ENCODE peak calls at places on chromosomes 2 and 18, in eight cellular contexts. K is T-helper 2 cell, S is mesendoderm, T is fibroblast of lung, Y is foreskin fibroblast, C is lower leg skin, R is cardiac muscle cell, E is GM18507. G is an unnamed sample.

GRCh38 chr2:84969511-84970265 is 1.3 kb upstream of the KCMF1 start:
- DNase-seq in K (no peak), S (peak), T (peak), Y (no peak), C (no peak), R (peak), E (no peak), G (no peak)

GRCh38 chr2:32572737-32573136 is 55.1 kb upstream of the TTC27 start:
- DNase-seq in K (no peak), S (no peak), T (no peak), Y (no peak), C (no peak), R (no peak), E (no peak), G (no peak)

GRCh38 chr2:150168596-150168995 is 318.9 kb downstream of the RND3 start:
- DNase-seq in K (no peak), S (no peak), T (peak), Y (no peak), C (no peak), R (peak), E (no peak), G (no peak)

GRCh38 chr2:212665948-212666347 is 127.3 kb upstream of the ERBB4 start:
- DNase-seq in K (no peak), S (no peak), T (peak), Y (no peak), C (no peak), R (no peak), E (no peak), G (no peak)

GRCh38 chr18:61335737-61336555 is 2.7 kb downstream of the CDH20 start:
- DNase-seq in K (no peak), S (peak), T (peak), Y (no peak), C (no peak), R (peak), E (no peak), G (no peak)

GRCh38 chr2:37026050-37026449 is 58.1 kb downstream of the HEATR5B start:
- DNase-seq in K (no peak), S (peak), T (no peak), Y (no peak), C (no peak), R (peak), E (no peak), G (no peak)

GRCh38 chr2:201109186-201109585 is 6.8 kb upstream of the CFLAR start:
- DNase-seq in K (no peak), S (no peak), T (no peak), Y (no peak), C (no peak), R (no peak), E (no peak), G (no peak)

GRCh38 chr2:13474538-13474937 is 757.8 kb downstream of the TRIB2 start:
- DNase-seq in K (no peak), S (no peak), T (no peak), Y (no peak), C (no peak), R (no peak), E (no peak), G (no peak)

GRCh38 chr18:22814329-22814703 is 118.8 kb upstream of the RBBP8 start:
- DNase-seq in K (no peak), S (no peak), T (no peak), Y (no peak), C (no peak), R (no peak), E (no peak), G (no peak)

GRCh38 chr2:203025592-203025991 is 10.9 kb downstream of the NBEAL1 start:
- DNase-seq in K (no peak), S (no peak), T (peak), Y (no peak), C (no peak), R (no peak), E (no peak), G (no peak)

GRCh38 chr18:34458371-34458770 is 233.7 kb upstream of the NOL4 start:
- DNase-seq in K (no peak), S (no peak), T (no peak), Y (no peak), C (no peak), R (no peak), E (no peak), G (no peak)

GRCh38 chr2:63734510-63734909 is 107.2 kb upstream of the UGP2 start:
- DNase-seq in K (no peak), S (no peak), T (no peak), Y (no peak), C (no peak), R (peak), E (no peak), G (no peak)

GRCh38 chr2:200509227-200509607 is 651 bp downstream of the KCTD18 start:
- DNase-seq in K (no peak), S (peak), T (no peak), Y (no peak), C (no peak), R (peak), E (no peak), G (peak)

GRCh38 chr2:72128843-72129227 is 18.8 kb downstream of the CYP26B1 start:
- DNase-seq in K (no peak), S (no peak), T (no peak), Y (no peak), C (peak), R (no peak), E (no peak), G (no peak)

GRCh38 chr18:38450876-38451275 is 885.3 kb upstream of the CELF4 start:
- DNase-seq in K (no peak), S (peak), T (peak), Y (no peak), C (no peak), R (peak), E (no peak), G (no peak)

GRCh38 chr2:228652366-228652765 is 470.9 kb upstream of the SPHKAP start:
- DNase-seq in K (no peak), S (peak), T (peak), Y (peak), C (no peak), R (no peak), E (no peak), G (no peak)

GRCh38 chr2:179898873-179899272 is 37.5 kb upstream of the ZNF385B start:
- DNase-seq in K (no peak), S (peak), T (peak), Y (peak), C (no peak), R (peak), E (no peak), G (peak)

GRCh38 chr2:176830362-176830761 is 382.2 kb upstream of the HNRNPA3 start:
- DNase-seq in K (no peak), S (peak), T (no peak), Y (no peak), C (no peak), R (no peak), E (no peak), G (peak)

GRCh38 chr2:28590496-28591301 is 94.8 kb downstream of the PLB1 start:
- DNase-seq in K (no peak), S (no peak), T (no peak), Y (no peak), C (peak), R (no peak), E (no peak), G (no peak)

GRCh38 chr2:221104391-221104811 is 467.7 kb downstream of the EPHA4 start:
- DNase-seq in K (no peak), S (peak), T (peak), Y (no peak), C (peak), R (peak), E (no peak), G (no peak)

GRCh38 chr18:58216071-58216471 is 172.0 kb downstream of the NEDD4L start:
- DNase-seq in K (no peak), S (peak), T (peak), Y (no peak), C (no peak), R (peak), E (no peak), G (peak)

GRCh38 chr2:158761626-158762025 is 33.5 kb upstream of the DAPL1 start:
- DNase-seq in K (no peak), S (peak), T (peak), Y (peak), C (no peak), R (no peak), E (no peak), G (no peak)

GRCh38 chr2:175855794-175856453 is 146.1 kb downstream of the LNPK start:
- DNase-seq in K (no peak), S (peak), T (peak), Y (peak), C (no peak), R (no peak), E (no peak), G (no peak)

GRCh38 chr2:237482485-237482884 is 4.6 kb upstream of the MLPH start:
- DNase-seq in K (no peak), S (no peak), T (no peak), Y (no peak), C (peak), R (no peak), E (no peak), G (peak)

GRCh38 chr2:225010804-225011203 is 31.5 kb downstream of the DOCK10 start:
- DNase-seq in K (no peak), S (no peak), T (peak), Y (peak), C (no peak), R (peak), E (no peak), G (no peak)

GRCh38 chr2:223228871-223229270 is 176.9 kb downstream of the KCNE4 start:
- DNase-seq in K (no peak), S (no peak), T (no peak), Y (no peak), C (no peak), R (no peak), E (no peak), G (no peak)

GRCh38 chr2:160666019-160666676 is 172.5 kb upstream of the RBMS1 start:
- DNase-seq in K (no peak), S (no peak), T (peak), Y (peak), C (no peak), R (peak), E (no peak), G (peak)

GRCh38 chr18:13290856-13291271 is 72.3 kb downstream of the LDLRAD4 start:
- DNase-seq in K (peak), S (no peak), T (no peak), Y (no peak), C (peak), R (no peak), E (no peak), G (no peak)

GRCh38 chr2:218383892-218384519 is 1.9 kb downstream of the SLC11A1 start:
- DNase-seq in K (no peak), S (no peak), T (no peak), Y (no peak), C (no peak), R (no peak), E (no peak), G (no peak)

G was measured in Calu3.